ENCODE peak calls at places on chromosome 19, in eight cellular contexts. D is cardiac muscle cell; F is CD4-positive, alpha-beta memory T cell; Q is H9; S is stomach; V is left ventricle myocardium inferior; N is neuronal stem cell; T is esophagus squamous epithelium. Z is an unnamed sample. For H3K9me3 and H3K4me1, the result is how much of the 10 kb centered on the place peaks cover.

GRCh38 chr19:55070755-55071502 is 4.7 kb upstream of the EPS8L1 start:
- DNase-seq in Q (no peak), N (no peak), T (no peak), D (no peak), V (no peak), F (no peak), S (peak), Z (no peak)

GRCh38 chr19:17325881-17326594 is 8.6 kb downstream of the ANO8 start:
- DNase-seq in D (no peak), T (no peak), S (peak), V (no peak), F (no peak), Q (no peak), N (no peak), Z (peak)

GRCh38 chr19:33456845-33457220 is 64.8 kb downstream of the PEPD start:
- DNase-seq in F (no peak), S (no peak), V (no peak), D (no peak), T (no peak), Q (no peak), N (no peak), Z (no peak)

GRCh38 chr19:45895519-45895972 is 6.9 kb downstream of the MYPOP start:
- DNase-seq in N (no peak), Q (no peak), F (no peak), D (no peak), S (no peak), T (no peak), V (no peak), Z (no peak)

GRCh38 chr19:4375164-4375619 is 25.2 kb downstream of the SH3GL1 start:
- DNase-seq in V (no peak), S (peak), N (no peak), T (no peak), D (peak), F (no peak), Q (peak), Z (no peak)

GRCh38 chr19:35265126-35265995 is 3.4 kb upstream of the USF2 start:
- DNase-seq in S (peak), V (no peak), T (no peak), N (no peak), F (no peak), Q (peak), D (no peak), Z (no peak)

GRCh38 chr19:39104104-39104708 is 20.0 kb downstream of the ACP7 start:
- DNase-seq in T (no peak), F (no peak), V (no peak), S (no peak), Q (no peak), N (no peak), D (no peak), Z (no peak)

GRCh38 chr19:38070573-38070972 is 153.4 kb downstream of the DPF1 start:
- DNase-seq in N (no peak), V (no peak), D (no peak), Q (no peak), S (no peak), T (no peak), F (no peak), Z (no peak)

GRCh38 chr19:38183227-38183914 is 40.7 kb downstream of the DPF1 start:
- DNase-seq in V (peak), D (peak), S (no peak), F (no peak), T (no peak), Q (peak), N (peak), Z (no peak)

GRCh38 chr19:4089400-4089908 is 22.8 kb upstream of the ZBTB7A start:
- DNase-seq in S (no peak), Q (no peak), V (no peak), N (no peak), T (no peak), F (peak), D (no peak), Z (no peak)

GRCh38 chr19:32018014-32018413 is 327.4 kb upstream of the ZNF507 start:
- DNase-seq in V (no peak), F (no peak), T (no peak), D (no peak), N (no peak), Q (no peak), S (no peak), Z (no peak)

DNA sequence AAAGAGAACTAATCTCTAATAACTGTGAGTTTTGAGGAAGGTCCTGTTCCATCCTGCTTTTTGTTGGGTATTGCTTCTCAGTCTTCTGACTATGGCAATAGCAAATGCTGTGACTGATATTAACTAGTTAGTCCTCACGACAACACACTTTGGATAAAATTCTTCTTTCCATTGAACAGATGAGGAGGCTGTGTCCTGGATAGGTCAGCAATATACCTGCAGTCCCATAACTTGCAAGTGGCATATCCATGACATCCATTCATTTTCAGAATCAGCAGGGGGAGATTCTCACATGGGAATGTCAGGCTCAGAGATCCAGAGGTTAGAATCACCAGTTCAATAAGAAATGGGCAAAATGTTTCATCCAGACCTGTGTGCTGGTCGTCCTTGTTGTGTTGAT is 7.4 kb downstream of the ZNF554 start:
- DNase-seq in S (no peak), T (no peak), Q (no peak), N (no peak), F (no peak), V (no peak), D (no peak), Z (no peak)
- H3K9me3 ChIP-seq in S (under half), T (under half), Q (under half), N (under half), F (under half), V (under half), D (under half), Z (under half)

GRCh38 chr19:40807147-40808020 is 8.4 kb downstream of the EGLN2 start:
- DNase-seq in V (no peak), Q (peak), N (no peak), T (no peak), S (no peak), F (no peak), D (peak), Z (no peak)
- H3K27ac ChIP-seq in V (peak), Q (no peak), N (no peak), T (peak), S (peak), F (peak), D (no peak), Z (peak)

DNA sequence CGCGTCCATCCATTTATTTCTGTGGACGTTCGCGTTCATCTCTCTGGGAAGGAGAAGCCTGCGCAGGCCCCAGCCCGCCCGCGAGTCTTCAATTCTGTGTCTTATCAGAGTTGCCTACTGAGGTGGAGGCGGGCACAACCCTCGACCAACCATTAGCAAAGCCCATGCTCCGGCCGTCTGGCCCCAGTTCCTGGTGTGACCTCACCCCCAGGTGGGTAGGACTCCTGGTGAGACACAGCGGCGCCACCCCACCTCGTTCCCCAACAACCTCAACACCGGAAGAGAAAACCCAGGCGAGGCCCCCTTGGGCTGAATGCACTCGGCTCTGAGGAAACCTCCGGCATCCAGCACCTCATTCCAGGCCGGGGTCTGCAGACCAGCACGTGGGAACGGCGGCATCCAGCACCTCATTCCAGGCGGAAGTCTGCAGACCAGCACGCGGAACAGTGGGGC is 14.7 kb downstream of the ZNF787 start:
- DNase-seq in Q (no peak), T (no peak), N (no peak), D (no peak), S (peak), V (no peak), F (no peak), Z (no peak)
- H3K4me1 ChIP-seq in Q (under half), T (half or more), N (under half), D (under half), S (half or more), V (half or more), F (under half), Z (half or more)

DNA sequence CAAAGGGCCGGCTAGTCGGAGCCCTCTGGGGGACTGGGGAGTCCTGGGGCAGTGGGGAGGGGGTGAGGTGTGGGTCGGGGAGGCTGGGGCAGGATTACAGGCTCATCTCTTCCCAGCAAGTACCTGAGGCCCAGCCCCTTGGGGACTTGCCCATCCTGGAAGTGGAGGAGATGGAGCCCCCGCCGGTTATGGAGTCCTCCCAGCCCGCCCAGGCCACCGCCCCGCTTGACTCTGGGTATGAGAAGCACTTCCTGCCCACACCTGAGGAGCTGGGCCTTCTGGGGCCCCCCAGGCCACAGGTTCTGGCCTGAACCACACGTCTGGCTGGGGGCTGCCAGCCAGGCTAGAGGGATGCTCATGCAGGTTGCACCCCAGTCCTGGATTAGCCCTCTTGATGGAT is 9.9 kb downstream of the PALM3 start:
- DNase-seq in D (no peak), N (no peak), F (no peak), V (no peak), S (no peak), Q (no peak), T (no peak), Z (no peak)
- H3K9me3 ChIP-seq in D (under half), N (under half), F (under half), V (under half), S (under half), Q (under half), T (under half), Z (under half)

GRCh38 chr19:2783781-2784145 is 690 bp upstream of the SGTA start:
- DNase-seq in S (no peak), F (no peak), V (no peak), D (no peak), N (no peak), Q (no peak), T (no peak), Z (no peak)

GRCh38 chr19:2782936-2783780 is at the start of gene SGTA:
- DNase-seq in Q (peak), F (peak), S (peak), D (peak), V (peak), T (peak), N (peak), Z (peak)

GRCh38 chr19:2787115-2787514 is 1.8 kb downstream of the THOP1 start:
- DNase-seq in Q (no peak), S (no peak), N (no peak), F (no peak), D (no peak), T (no peak), V (no peak), Z (no peak)

GRCh38 chr19:2788237-2788636 is 2.9 kb downstream of the THOP1 start:
- DNase-seq in V (no peak), Q (no peak), D (no peak), S (no peak), N (no peak), T (no peak), F (no peak), Z (no peak)

DNA sequence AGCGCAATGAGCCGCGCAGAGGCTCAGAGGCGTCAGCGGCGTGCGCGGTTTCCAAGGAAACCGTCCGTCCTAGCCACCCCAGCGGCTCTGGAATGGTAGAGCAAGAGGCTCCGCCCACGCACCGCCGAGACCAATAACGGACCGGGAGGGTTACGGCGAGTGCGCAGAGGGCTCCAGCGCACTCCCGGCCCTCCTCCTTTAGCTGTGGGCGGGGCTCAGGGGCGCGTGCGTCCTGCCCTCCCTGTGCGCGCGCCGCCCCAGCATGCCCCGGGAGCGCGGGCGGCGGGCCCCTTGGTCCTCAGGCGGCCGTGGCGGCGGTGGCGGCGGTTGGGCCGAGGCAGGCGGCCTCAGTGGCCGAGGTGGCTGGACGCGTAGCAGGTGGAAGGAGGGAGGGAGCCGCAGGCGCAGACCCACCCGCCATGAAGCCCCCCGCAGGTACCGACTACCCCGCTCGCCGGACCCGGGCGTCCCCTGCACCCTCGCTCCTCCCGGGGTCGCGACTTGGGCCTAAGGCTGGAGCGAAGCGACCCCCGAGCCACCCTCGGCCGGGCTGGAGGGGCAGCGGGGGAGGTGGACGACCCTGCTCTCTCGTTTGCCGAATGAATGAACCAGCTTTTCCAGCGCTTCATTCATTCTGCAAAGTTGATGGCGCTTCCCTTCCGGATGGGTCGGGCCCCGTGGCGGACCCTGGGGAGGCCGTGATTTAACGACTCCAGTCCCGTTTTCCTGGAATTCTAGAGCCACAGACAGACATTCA is at the start of gene THOP1:
- DNase-seq in F (peak), D (peak), V (peak), T (peak), N (peak), S (peak), Q (peak), Z (peak)
- H3K27ac ChIP-seq in F (peak), D (peak), V (peak), T (peak), N (peak), S (peak), Q (no peak), Z (peak)